ENCODE peak calls at places on chromosomes 16 and 17, in four cellular contexts. One of them, this sample, is unnamed.

GRCh38 chr17:30217054-30217453 is 18.4 kb downstream of the SLC6A4 start:
- DNase-seq in OCI-LY7: no peak
- DNase-seq in BE2C: no peak
- DNase-seq in cardiac fibroblast: no peak
- DNase-seq in this sample: no peak

GRCh38 chr16:19119564-19119963 is 5.8 kb downstream of the ITPRIPL2 start:
- DNase-seq in OCI-LY7: peak
- DNase-seq in cardiac fibroblast: peak
- DNase-seq in BE2C: no peak
- DNase-seq in this sample: peak

GRCh38 chr16:610513-611381 is 20.0 kb upstream of the WFIKKN1 start:
- DNase-seq in OCI-LY7: peak
- DNase-seq in cardiac fibroblast: peak
- DNase-seq in BE2C: peak
- DNase-seq in this sample: peak

GRCh38 chr16:49547448-49547847 is 173.8 kb downstream of the C16orf78 start:
- DNase-seq in BE2C: no peak
- DNase-seq in OCI-LY7: no peak
- DNase-seq in cardiac fibroblast: no peak
- DNase-seq in this sample: no peak

GRCh38 chr16:3157229-3158013 is 22.6 kb downstream of the ZNF213 start:
- DNase-seq in BE2C: peak
- DNase-seq in cardiac fibroblast: peak
- DNase-seq in OCI-LY7: peak
- DNase-seq in this sample: peak

GRCh38 chr17:18141210-18141803 is 32.8 kb downstream of the MYO15A start:
- DNase-seq in cardiac fibroblast: peak
- DNase-seq in BE2C: peak
- DNase-seq in OCI-LY7: peak
- DNase-seq in this sample: peak

GRCh38 chr17:57735707-57736106 is 9.4 kb downstream of the CCDC182 start:
- DNase-seq in cardiac fibroblast: no peak
- DNase-seq in OCI-LY7: peak
- DNase-seq in BE2C: peak
- DNase-seq in this sample: peak

GRCh38 chr17:31787857-31788570 is 71.0 kb downstream of the COPRS start:
- DNase-seq in BE2C: no peak
- DNase-seq in OCI-LY7: no peak
- DNase-seq in cardiac fibroblast: peak
- DNase-seq in this sample: peak

GRCh38 chr16:75086281-75086680 is 30.3 kb downstream of the LDHD start:
- DNase-seq in OCI-LY7: no peak
- DNase-seq in BE2C: no peak
- DNase-seq in cardiac fibroblast: peak
- DNase-seq in this sample: no peak

GRCh38 chr17:4594406-4595349 is 10.3 kb downstream of the SMTNL2 start:
- DNase-seq in BE2C: no peak
- DNase-seq in cardiac fibroblast: no peak
- DNase-seq in OCI-LY7: peak
- DNase-seq in this sample: peak

GRCh38 chr17:15264542-15264941 is 584 bp downstream of the PMP22 start:
- DNase-seq in cardiac fibroblast: no peak
- DNase-seq in BE2C: no peak
- DNase-seq in OCI-LY7: no peak
- DNase-seq in this sample: no peak

GRCh38 chr17:39777534-39778365 is 40.0 kb downstream of the GRB7 start:
- DNase-seq in cardiac fibroblast: no peak
- DNase-seq in OCI-LY7: peak
- DNase-seq in BE2C: no peak
- DNase-seq in this sample: no peak

GRCh38 chr16:84704253-84704652 is 4.5 kb downstream of the USP10 start:
- DNase-seq in OCI-LY7: no peak
- DNase-seq in cardiac fibroblast: no peak
- DNase-seq in BE2C: no peak
- DNase-seq in this sample: no peak

GRCh38 chr17:29138991-29139682 is 41.1 kb downstream of the MYO18A start:
- DNase-seq in BE2C: peak
- DNase-seq in OCI-LY7: peak
- DNase-seq in cardiac fibroblast: no peak
- DNase-seq in this sample: no peak

GRCh38 chr17:75549246-75550138 is 24.0 kb downstream of the LLGL2 start:
- DNase-seq in cardiac fibroblast: no peak
- DNase-seq in BE2C: no peak
- DNase-seq in OCI-LY7: no peak
- DNase-seq in this sample: peak

DNA sequence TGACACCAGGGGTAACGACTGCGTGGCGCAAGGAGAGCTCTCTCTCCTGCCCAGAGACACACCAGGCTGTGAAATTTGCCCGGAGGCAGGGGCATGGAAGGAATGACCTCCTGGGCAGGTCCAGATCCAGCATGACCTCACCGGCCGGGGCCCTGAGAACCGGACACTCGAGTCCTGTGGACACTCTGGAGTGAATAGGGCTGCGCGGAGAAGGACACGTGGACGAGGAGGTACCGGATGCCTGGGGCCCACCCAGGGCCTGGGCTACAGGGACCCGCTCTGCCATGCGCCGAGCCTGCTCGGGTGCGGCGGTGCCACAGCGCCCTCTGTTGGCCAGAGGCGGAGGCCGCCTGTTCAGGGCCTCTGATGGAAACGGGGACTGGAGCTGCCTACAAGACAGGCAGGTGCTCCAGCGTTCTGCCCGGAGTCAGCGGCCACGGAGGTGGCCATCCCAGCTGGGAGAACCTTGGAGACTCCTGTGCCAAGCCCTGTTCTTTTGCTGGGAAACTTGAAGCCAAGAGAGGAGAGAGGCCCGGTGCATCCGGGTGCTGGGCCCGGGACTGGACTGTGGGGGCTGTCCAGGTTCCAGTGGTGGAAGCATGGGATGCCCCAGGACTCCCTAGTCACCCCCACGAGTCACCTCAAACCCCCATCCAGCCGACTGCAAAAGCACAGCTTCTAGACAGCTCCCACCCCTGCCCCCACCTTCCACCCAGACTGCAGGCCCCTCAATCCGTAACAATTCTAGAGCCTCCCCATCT is 19.3 kb upstream of the NXPH3 start:
- DNase-seq in BE2C: peak
- DNase-seq in OCI-LY7: peak
- DNase-seq in cardiac fibroblast: peak
- DNase-seq in this sample: peak
- H3K4me3 ChIP-seq in BE2C: peak
- H3K4me3 ChIP-seq in OCI-LY7: no peak
- H3K4me3 ChIP-seq in cardiac fibroblast: no peak
- H3K4me3 ChIP-seq in this sample: no peak

GRCh38 chr16:78460428-78460827 is 361.0 kb downstream of the WWOX start:
- DNase-seq in BE2C: no peak
- DNase-seq in OCI-LY7: no peak
- DNase-seq in cardiac fibroblast: no peak
- DNase-seq in this sample: peak

GRCh38 chr16:78461496-78461938 is 362.1 kb downstream of the WWOX start:
- DNase-seq in cardiac fibroblast: no peak
- DNase-seq in BE2C: no peak
- DNase-seq in OCI-LY7: no peak
- DNase-seq in this sample: peak

GRCh38 chr16:78455861-78456260 is 356.4 kb downstream of the WWOX start:
- DNase-seq in BE2C: no peak
- DNase-seq in cardiac fibroblast: no peak
- DNase-seq in OCI-LY7: no peak
- DNase-seq in this sample: no peak

GRCh38 chr16:78461087-78461486 is 361.6 kb downstream of the WWOX start:
- DNase-seq in cardiac fibroblast: no peak
- DNase-seq in OCI-LY7: no peak
- DNase-seq in BE2C: no peak
- DNase-seq in this sample: no peak

DNA sequence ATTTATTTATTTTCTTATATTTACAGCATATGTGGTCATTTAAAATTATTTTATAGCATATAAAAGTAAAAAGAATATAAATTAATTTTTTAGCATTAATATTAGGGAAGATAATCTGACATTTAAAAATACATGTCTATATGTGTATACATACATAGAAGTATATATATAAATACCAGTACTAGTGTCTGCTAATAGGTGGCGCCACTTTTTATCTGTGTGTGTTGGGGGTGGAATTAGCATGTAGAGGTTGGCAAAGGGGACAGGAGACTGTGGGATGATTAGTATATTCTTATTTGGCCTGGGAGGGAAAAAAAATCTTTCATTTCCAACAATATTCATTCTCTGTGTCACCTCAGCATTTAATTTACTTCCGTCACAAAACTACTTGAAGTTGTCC is 359.1 kb downstream of the WWOX start:
- DNase-seq in cardiac fibroblast: no peak
- DNase-seq in BE2C: no peak
- DNase-seq in OCI-LY7: no peak
- DNase-seq in this sample: no peak
- TF ChIP-seq CTCF in cardiac fibroblast: no peak
- TF ChIP-seq CTCF in BE2C: peak
- TF ChIP-seq CTCF in OCI-LY7: peak
- TF ChIP-seq CTCF in this sample: no peak

DNA sequence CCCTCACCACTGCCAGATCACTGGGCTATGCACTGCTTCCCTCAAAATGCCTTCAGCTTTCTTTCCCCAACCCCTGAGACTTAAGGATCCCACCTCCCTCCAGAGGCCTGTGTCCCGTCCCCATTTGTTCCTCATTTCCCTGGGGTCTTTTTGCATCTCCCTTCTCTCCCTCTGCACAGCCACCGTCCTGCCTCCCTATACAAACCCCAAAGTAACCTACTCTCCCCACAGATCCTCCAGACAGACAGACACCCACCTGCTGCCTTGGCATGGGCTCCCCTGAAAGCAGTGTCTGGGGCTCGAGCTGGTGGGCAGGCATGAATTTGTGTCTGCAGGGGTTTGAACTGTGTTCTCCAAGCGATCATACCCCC is 69.4 kb upstream of the TNRC6C start:
- DNase-seq in OCI-LY7: no peak
- DNase-seq in cardiac fibroblast: no peak
- DNase-seq in BE2C: no peak
- DNase-seq in this sample: no peak
- H3K4me3 ChIP-seq in OCI-LY7: no peak
- H3K4me3 ChIP-seq in cardiac fibroblast: no peak
- H3K4me3 ChIP-seq in BE2C: no peak
- H3K4me3 ChIP-seq in this sample: no peak

GRCh38 chr16:23141033-23141432 is 8.2 kb downstream of the USP31 start:
- DNase-seq in BE2C: no peak
- DNase-seq in OCI-LY7: no peak
- DNase-seq in cardiac fibroblast: no peak
- DNase-seq in this sample: no peak

GRCh38 chr16:23143391-23143790 is 5.9 kb downstream of the USP31 start:
- DNase-seq in BE2C: no peak
- DNase-seq in cardiac fibroblast: no peak
- DNase-seq in OCI-LY7: no peak
- DNase-seq in this sample: no peak

GRCh38 chr16:23141500-23141899 is 7.8 kb downstream of the USP31 start:
- DNase-seq in OCI-LY7: no peak
- DNase-seq in cardiac fibroblast: no peak
- DNase-seq in BE2C: no peak
- DNase-seq in this sample: no peak

GRCh38 chr16:23140082-23140481 is 9.2 kb downstream of the USP31 start:
- DNase-seq in cardiac fibroblast: no peak
- DNase-seq in OCI-LY7: no peak
- DNase-seq in BE2C: no peak
- DNase-seq in this sample: no peak

GRCh38 chr16:23141959-23142740 is 7.1 kb downstream of the USP31 start:
- DNase-seq in OCI-LY7: no peak
- DNase-seq in BE2C: no peak
- DNase-seq in cardiac fibroblast: no peak
- DNase-seq in this sample: peak
- TF ChIP-seq CTCF in OCI-LY7: no peak
- TF ChIP-seq CTCF in BE2C: no peak
- TF ChIP-seq CTCF in cardiac fibroblast: no peak
- TF ChIP-seq CTCF in this sample: no peak

GRCh38 chr16:88428616-88429386 is 24.3 kb upstream of the ZFPM1 start:
- DNase-seq in OCI-LY7: no peak
- DNase-seq in cardiac fibroblast: no peak
- DNase-seq in BE2C: no peak
- DNase-seq in this sample: no peak

GRCh38 chr16:88429387-88430184 is 23.5 kb upstream of the ZFPM1 start:
- DNase-seq in OCI-LY7: no peak
- DNase-seq in cardiac fibroblast: no peak
- DNase-seq in BE2C: no peak
- DNase-seq in this sample: no peak

GRCh38 chr16:88430524-88431446 is 22.3 kb upstream of the ZFPM1 start:
- DNase-seq in BE2C: no peak
- DNase-seq in cardiac fibroblast: peak
- DNase-seq in OCI-LY7: no peak
- DNase-seq in this sample: no peak

GRCh38 chr16:88431651-88432050 is 21.4 kb upstream of the ZFPM1 start:
- DNase-seq in OCI-LY7: no peak
- DNase-seq in BE2C: no peak
- DNase-seq in cardiac fibroblast: no peak
- DNase-seq in this sample: no peak

DNA sequence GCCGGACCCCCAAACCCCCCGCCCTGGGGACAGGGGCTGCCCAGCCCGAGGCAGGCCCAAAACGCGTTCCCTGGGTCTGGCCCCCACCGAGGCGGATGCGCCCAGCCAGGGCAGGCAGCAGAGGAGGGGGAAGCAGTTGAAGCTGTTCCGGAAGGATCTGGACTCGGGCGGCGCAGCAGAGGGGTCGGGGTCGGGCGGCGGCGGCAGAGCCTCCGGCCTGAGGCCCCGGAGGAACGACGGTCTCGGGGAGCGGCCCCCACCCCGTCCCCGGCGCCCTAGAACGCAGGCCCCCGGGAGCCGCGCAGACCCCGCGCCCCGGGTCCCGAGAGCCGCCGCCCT is 22.9 kb upstream of the ZFPM1 start:
- DNase-seq in cardiac fibroblast: no peak
- DNase-seq in BE2C: no peak
- DNase-seq in OCI-LY7: no peak
- DNase-seq in this sample: no peak
- H3K4me3 ChIP-seq in cardiac fibroblast: no peak
- H3K4me3 ChIP-seq in BE2C: no peak
- H3K4me3 ChIP-seq in OCI-LY7: no peak
- H3K4me3 ChIP-seq in this sample: no peak

GRCh38 chr16:22813223-22813945 is 578 bp upstream of the HS3ST2 start:
- DNase-seq in cardiac fibroblast: peak
- DNase-seq in OCI-LY7: no peak
- DNase-seq in BE2C: peak
- DNase-seq in this sample: peak
- TF ChIP-seq CTCF in cardiac fibroblast: peak
- TF ChIP-seq CTCF in OCI-LY7: no peak
- TF ChIP-seq CTCF in BE2C: peak
- TF ChIP-seq CTCF in this sample: peak

DNA sequence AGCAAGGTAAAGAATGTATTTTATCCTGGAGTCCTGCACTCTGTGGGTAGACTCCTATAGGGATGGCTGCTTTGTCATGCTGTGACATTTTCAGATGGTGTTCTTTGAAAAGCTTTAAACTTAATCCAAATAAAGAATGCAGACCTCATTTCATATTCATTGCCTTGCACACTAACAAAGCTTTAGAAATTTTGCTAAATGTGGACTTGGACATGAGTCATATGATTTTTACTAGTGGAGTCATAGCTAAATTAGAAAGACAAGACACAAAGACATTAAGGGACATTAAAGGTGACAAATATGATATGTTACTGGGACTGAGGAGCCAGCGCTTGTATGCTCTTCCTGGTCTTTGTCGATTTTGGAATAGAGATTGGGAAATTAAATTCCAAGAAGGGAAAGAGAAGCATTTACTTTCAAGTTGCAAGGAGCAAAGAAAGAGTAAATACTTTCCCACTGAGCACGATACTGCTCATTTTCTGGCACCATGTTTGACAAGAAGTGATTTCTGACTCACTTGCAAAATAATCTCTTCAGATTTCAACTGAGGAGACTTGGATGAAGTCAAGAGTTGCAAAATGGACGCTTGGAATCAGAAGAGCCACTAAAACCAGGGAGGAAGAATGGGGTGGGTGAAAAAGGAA is 152.9 kb upstream of the MYOCD start:
- DNase-seq in BE2C: no peak
- DNase-seq in OCI-LY7: no peak
- DNase-seq in cardiac fibroblast: peak
- DNase-seq in this sample: no peak
- H3K4me3 ChIP-seq in BE2C: no peak
- H3K4me3 ChIP-seq in OCI-LY7: no peak
- H3K4me3 ChIP-seq in cardiac fibroblast: no peak
- H3K4me3 ChIP-seq in this sample: no peak